ENCODE peak calls at places on chromosomes 1 and 21, in five cellular contexts. Y is lung, O is fibroblast of lung, X is body of pancreas, L is PC-3. V is an unnamed sample.

GRCh38 chr1:114428083-114428754 is 82.8 kb downstream of the TRIM33 start:
- DNase-seq in Y (no peak), O (no peak), X (no peak), L (peak; percentile 38), V (no peak)

GRCh38 chr1:164735315-164736052 is 176.5 kb downstream of the PBX1 start:
- DNase-seq in Y (no peak), O (peak; percentile 71), X (no peak), L (peak; percentile 89), V (no peak)

GRCh38 chr1:103362348-103363007 is 163.0 kb upstream of the RNPC3 start:
- DNase-seq in Y (no peak), O (no peak), X (no peak), L (no peak), V (no peak)

GRCh38 chr1:212341090-212341489 is 55.9 kb downstream of the PPP2R5A start:
- DNase-seq in Y (no peak), O (no peak), X (no peak), L (no peak), V (no peak)

GRCh38 chr1:183051546-183051945 is 28.3 kb downstream of the LAMC1 start:
- DNase-seq in Y (no peak), O (no peak), X (no peak), L (peak; percentile 35), V (no peak)

GRCh38 chr1:34013136-34013535 is 149.3 kb downstream of the HMGB4 start:
- DNase-seq in Y (no peak), O (no peak), X (no peak), L (no peak), V (no peak)

GRCh38 chr1:5650283-5651026 is 341.8 kb downstream of the NPHP4 start:
- DNase-seq in Y (no peak), O (no peak), X (no peak), L (no peak), V (no peak)

GRCh38 chr21:34639250-34639649 is 24.3 kb upstream of the RCAN1 start:
- DNase-seq in Y (no peak), O (no peak), X (no peak), L (no peak), V (no peak)

GRCh38 chr1:203215573-203215972 is 13.9 kb downstream of the CHIT1 start:
- DNase-seq in Y (no peak), O (no peak), X (no peak), L (no peak), V (no peak)

GRCh38 chr21:34797926-34798595 is 129.3 kb downstream of the CLIC6 start:
- DNase-seq in Y (no peak), O (no peak), X (no peak), L (no peak), V (no peak)

GRCh38 chr1:166907051-166907450 is 31.0 kb upstream of the TADA1 start:
- DNase-seq in Y (no peak), O (no peak), X (no peak), L (no peak), V (no peak)

GRCh38 chr1:151352001-151352718 is 5.1 kb upstream of the RFX5 start:
- DNase-seq in Y (peak; percentile 49), O (peak; percentile 32), X (peak; percentile 28), L (peak; percentile 57), V (no peak)

GRCh38 chr1:58619286-58620054 is 42.4 kb upstream of the TACSTD2 start:
- DNase-seq in Y (no peak), O (no peak), X (peak; percentile 61), L (no peak), V (no peak)

GRCh38 chr1:241551759-241552638 is 19.8 kb downstream of the KMO start:
- DNase-seq in Y (peak; percentile 54), O (no peak), X (peak; percentile 12), L (no peak), V (no peak)

GRCh38 chr1:187264995-187265602 is 436.4 kb downstream of the PLA2G4A start:
- DNase-seq in Y (no peak), O (peak; percentile 65), X (peak; percentile 47), L (peak; percentile 68), V (no peak)

GRCh38 chr21:45439171-45439872 is 34.4 kb downstream of the COL18A1 start:
- DNase-seq in Y (peak; percentile 84), O (peak; percentile 83), X (peak; percentile 82), L (peak; percentile 90), V (peak; percentile 40)
- H3K4me3 ChIP-seq in Y (no peak overlapping the region), O (no peak overlapping the region), X (no peak overlapping the region), L (peak overlapping the region; percentile 58), V (peak overlapping the region; percentile 12)

GRCh38 chr1:173239058-173239457 is 31.9 kb upstream of the TNFSF4 start:
- DNase-seq in Y (no peak), O (no peak), X (no peak), L (no peak), V (no peak)

GRCh38 chr1:173241528-173242347 is 34.6 kb upstream of the TNFSF4 start:
- DNase-seq in Y (peak; percentile 29), O (no peak), X (no peak), L (no peak), V (no peak)

GRCh38 chr1:173245892-173246291 is 38.8 kb upstream of the TNFSF4 start:
- DNase-seq in Y (no peak), O (no peak), X (no peak), L (no peak), V (no peak)

GRCh38 chr1:173240609-173241008 is 33.5 kb upstream of the TNFSF4 start:
- DNase-seq in Y (no peak), O (no peak), X (no peak), L (no peak), V (no peak)

GRCh38 chr1:173243300-173243699 is 36.2 kb upstream of the TNFSF4 start:
- DNase-seq in Y (no peak), O (no peak), X (no peak), L (no peak), V (no peak)
- TF ChIP-seq CTCF in Y (no peak), O (no peak), X (no peak), L (no peak), V (no peak)

DNA sequence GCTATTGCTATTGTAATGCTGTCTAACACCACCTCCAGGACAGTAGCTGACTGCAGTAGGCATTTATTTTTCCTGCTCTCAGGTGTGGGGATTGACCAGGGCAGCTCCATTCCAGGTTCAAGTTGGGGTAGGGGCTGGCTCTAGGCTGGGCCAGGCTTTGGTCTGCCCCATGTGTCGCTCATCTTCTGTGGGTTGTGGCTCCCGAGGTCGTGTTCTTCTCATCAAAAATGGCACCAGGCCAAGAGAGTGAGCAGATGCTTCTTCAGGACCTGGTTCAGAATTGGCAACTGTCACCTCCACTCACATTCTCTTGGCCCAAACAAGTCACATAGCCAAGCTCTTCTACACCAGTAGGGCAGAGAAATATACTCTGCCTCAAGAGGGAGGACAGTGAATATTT is 133.7 kb downstream of the PTPRU start:
- DNase-seq in Y (no peak), O (no peak), X (no peak), L (no peak), V (no peak)
- H3K27me3 ChIP-seq in Y (no peaks in the 10 kb centered on the region), O (no peaks in the 10 kb centered on the region), X (no peaks in the 10 kb centered on the region), L (peaks cover 79% of the 10 kb centered on the region), V (no peaks in the 10 kb centered on the region)

GRCh38 chr1:37739222-37739621 is 25.7 kb downstream of the EPHA10 start:
- DNase-seq in Y (no peak), O (no peak), X (peak; percentile 47), L (peak; percentile 96), V (no peak)

GRCh38 chr1:37732111-37732780 is 32.7 kb downstream of the EPHA10 start:
- DNase-seq in Y (no peak), O (no peak), X (peak; percentile 10), L (no peak), V (no peak)

GRCh38 chr1:37731312-37732019 is 33.5 kb downstream of the EPHA10 start:
- DNase-seq in Y (no peak), O (no peak), X (no peak), L (no peak), V (no peak)

DNA sequence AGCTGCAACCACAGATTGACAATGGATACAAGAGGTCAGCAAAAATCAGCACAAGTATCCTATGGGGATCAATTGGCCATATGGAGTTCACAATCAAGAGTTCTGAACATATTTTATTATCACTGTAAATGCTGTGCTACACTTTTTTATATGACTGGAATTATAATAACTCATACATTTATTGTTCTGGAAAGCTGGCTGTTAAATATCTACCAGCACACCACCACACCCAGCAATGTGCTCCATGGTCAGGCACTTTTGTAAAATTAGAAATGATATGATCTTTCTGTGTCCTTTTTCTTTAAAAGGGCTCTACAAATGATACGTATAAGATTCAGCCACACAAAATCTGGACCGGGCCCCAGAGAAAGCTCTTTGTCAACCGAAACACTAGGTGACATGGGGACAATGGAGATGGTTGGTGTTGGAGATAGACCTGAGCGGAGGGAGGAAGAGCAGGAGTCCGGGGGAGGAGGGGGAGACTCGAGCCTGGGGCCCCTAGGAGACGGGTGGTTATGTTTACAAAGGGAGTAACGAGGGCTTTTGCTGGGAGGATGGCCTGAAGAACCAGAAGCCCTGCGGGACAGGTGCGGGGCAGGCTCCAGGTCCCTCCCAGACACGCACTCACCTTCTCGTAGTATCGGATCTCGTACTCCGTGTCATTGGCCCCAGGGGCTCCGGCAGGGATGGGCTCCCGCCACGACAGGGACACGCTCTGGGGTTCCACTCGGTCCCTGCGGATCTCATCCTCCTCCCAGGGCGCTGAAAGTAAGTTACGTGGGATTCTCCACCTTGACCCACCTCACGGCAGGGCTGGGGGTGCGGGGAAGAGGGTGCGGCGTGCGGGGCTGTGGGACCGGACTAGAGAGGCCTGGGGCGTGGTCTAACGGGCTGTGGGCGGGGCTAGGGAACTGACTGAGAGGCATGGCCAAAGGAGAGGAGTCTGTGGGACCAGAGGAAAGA is 30.0 kb downstream of the EPHA10 start:
- DNase-seq in Y (no peak), O (no peak), X (no peak), L (no peak), V (no peak)
- H3K4me3 ChIP-seq in Y (no peak overlapping the region), O (no peak overlapping the region), X (no peak overlapping the region), L (no peak overlapping the region), V (peak overlapping the region; percentile 18)

DNA sequence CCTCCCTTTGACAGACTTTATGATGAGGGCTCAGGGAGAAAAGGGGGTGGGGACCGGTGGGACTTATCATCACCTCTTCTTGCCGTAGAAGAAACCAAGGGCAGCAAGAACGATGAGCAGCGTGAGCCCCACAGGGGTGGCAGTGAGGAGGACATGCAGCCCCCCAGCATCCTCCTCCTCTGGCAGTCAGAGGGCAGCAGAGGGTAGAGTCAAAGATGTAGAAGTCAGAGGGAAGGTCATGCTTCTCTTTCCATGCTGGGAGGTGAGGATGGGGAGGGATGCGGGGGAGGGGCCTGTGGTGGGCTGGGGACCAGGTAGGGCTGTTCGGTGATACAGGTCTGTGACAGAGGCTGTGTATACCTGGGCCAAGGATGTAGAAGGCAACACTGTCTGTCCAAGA is 14.8 kb downstream of the INSRR start:
- DNase-seq in Y (no peak), O (no peak), X (no peak), L (no peak), V (no peak)
- TF ChIP-seq CTCF in Y (no peak), O (no peak), X (no peak), L (no peak), V (no peak)